ENCODE peak calls at places on chromosome 1, in nine cellular contexts. Y is GM03348; Z is psoas muscle; U is activated CD4-positive, alpha-beta T cell treated with anti-CD3 and anti-CD28 coated beads, Interleukin-2, amount 50 U/mL, for 4 hours; R is T1000; L is LoVo; E is activated naive CD4-positive, alpha-beta T cell treated with Interleukin-2 at 50 U/mL for 16 hours; S is T-cell; A is lung microvascular endothelial cell. Q is an unnamed sample.

GRCh38 chr1:28905921-28906666 is 8.3 kb upstream of the EPB41 start:
- DNase-seq in R (no peak), E (no peak), Z (no peak), Y (no peak), L (no peak), U (no peak), S (no peak), A (no peak), Q (no peak)

GRCh38 chr1:205438213-205439158 is 16.6 kb upstream of the LEMD1 start:
- DNase-seq in S (no peak), L (peak), Y (peak), U (no peak), A (peak), E (no peak), Z (peak), R (no peak), Q (peak)

GRCh38 chr1:63920154-63921117 is 146.6 kb downstream of the ROR1 start:
- DNase-seq in E (no peak), Z (no peak), U (no peak), L (peak), Y (peak), A (peak), S (no peak), R (peak), Q (no peak)

GRCh38 chr1:180962178-180962577 is 49.5 kb downstream of the KIAA1614 start:
- DNase-seq in E (no peak), Z (no peak), Y (no peak), L (no peak), U (no peak), R (no peak), A (no peak), S (no peak), Q (peak)

GRCh38 chr1:68495968-68496679 is 758 bp downstream of the DEPDC1 start:
- DNase-seq in U (no peak), Y (no peak), E (no peak), Z (no peak), S (no peak), A (peak), R (no peak), L (peak), Q (no peak)

GRCh38 chr1:165403835-165404482 is 41.0 kb downstream of the RXRG start:
- DNase-seq in E (peak), U (no peak), S (peak), A (peak), R (no peak), Z (no peak), Y (peak), L (peak), Q (peak)

GRCh38 chr1:119631433-119632102 is 16.5 kb downstream of the ZNF697 start:
- DNase-seq in Y (peak), U (no peak), E (no peak), A (peak), S (no peak), Z (peak), L (no peak), R (peak), Q (peak)

GRCh38 chr1:23407036-23407630 is 17.4 kb downstream of the TCEA3 start:
- DNase-seq in R (no peak), A (no peak), L (no peak), Y (no peak), S (no peak), U (no peak), E (no peak), Z (no peak), Q (no peak)

GRCh38 chr1:28801461-28801860 is 10.5 kb upstream of the OPRD1 start:
- DNase-seq in Y (no peak), S (no peak), E (no peak), L (no peak), U (no peak), Z (no peak), A (no peak), R (no peak), Q (no peak)

GRCh38 chr1:165187020-165187628 is 169.4 kb downstream of the LMX1A start:
- DNase-seq in R (no peak), A (no peak), Y (no peak), E (no peak), L (no peak), U (no peak), Z (no peak), S (no peak), Q (no peak)